ENCODE peak calls at places on chromosome 5, in eight cellular contexts. W, D, U, Y, I, T, F and S are unnamed samples.

GRCh38 chr5:170791325-170791954 is 7.9 kb downstream of the GABRP start:
- DNase-seq in W (peak; percentile 34), D (peak; percentile 56), U (peak; percentile 49), Y (no peak), I (peak; percentile 76), T (peak; percentile 48), F (peak; percentile 52), S (peak; percentile 83)

GRCh38 chr5:65173130-65173525 is 308.6 kb downstream of the ADAMTS6 start:
- DNase-seq in W (no peak), D (no peak), U (no peak), Y (no peak), I (no peak), T (no peak), F (no peak), S (no peak)

GRCh38 chr5:58341485-58341884 is 118.4 kb downstream of the PLK2 start:
- DNase-seq in W (no peak), D (no peak), U (no peak), Y (no peak), I (no peak), T (no peak), F (no peak), S (no peak)

GRCh38 chr5:35857606-35858205 is 1.0 kb downstream of the IL7R start:
- DNase-seq in W (no peak), D (no peak), U (no peak), Y (no peak), I (no peak), T (peak; percentile 91), F (no peak), S (no peak)

GRCh38 chr5:16529319-16529718 is 63.7 kb upstream of the ZNF622 start:
- DNase-seq in W (no peak), D (no peak), U (no peak), Y (no peak), I (peak; percentile 28), T (no peak), F (no peak), S (no peak)

GRCh38 chr5:169200086-169200778 is 100.7 kb downstream of the SLIT3 start:
- DNase-seq in W (no peak), D (no peak), U (no peak), Y (no peak), I (no peak), T (no peak), F (no peak), S (no peak)

GRCh38 chr5:635321-636055 is 23.3 kb downstream of the CEP72 start:
- DNase-seq in W (no peak), D (no peak), U (no peak), Y (no peak), I (no peak), T (no peak), F (no peak), S (no peak)

GRCh38 chr5:1368756-1369155 is 23.9 kb upstream of the CLPTM1L start:
- DNase-seq in W (no peak), D (no peak), U (no peak), Y (no peak), I (no peak), T (no peak), F (no peak), S (no peak)

GRCh38 chr5:5430136-5430535 is 7.7 kb downstream of the ICE1 start:
- DNase-seq in W (no peak), D (no peak), U (no peak), Y (no peak), I (no peak), T (no peak), F (no peak), S (no peak)

GRCh38 chr5:176822041-176822425 is 11.7 kb downstream of the UNC5A start:
- DNase-seq in W (no peak), D (no peak), U (no peak), Y (no peak), I (no peak), T (peak; percentile 87), F (no peak), S (no peak)

GRCh38 chr5:32831630-32832029 is 120.5 kb downstream of the NPR3 start:
- DNase-seq in W (no peak), D (no peak), U (no peak), Y (no peak), I (no peak), T (no peak), F (no peak), S (no peak)

GRCh38 chr5:135629164-135629563 is 50.4 kb upstream of the CXCL14 start:
- DNase-seq in W (peak; percentile 8), D (no peak), U (no peak), Y (no peak), I (no peak), T (no peak), F (no peak), S (no peak)

GRCh38 chr5:76818844-76819831 is at the start of gene F2RL1:
- DNase-seq in W (peak; percentile 63), D (peak; percentile 78), U (peak; percentile 90), Y (no peak), I (peak; percentile 83), T (peak; percentile 98), F (no peak), S (peak; percentile 53)

GRCh38 chr5:139960723-139961383 is 82.2 kb downstream of the NRG2 start:
- DNase-seq in W (no peak), D (no peak), U (no peak), Y (no peak), I (no peak), T (no peak), F (peak; percentile 73), S (no peak)

GRCh38 chr5:83048277-83048676 is 28.9 kb downstream of the TMEM167A start:
- DNase-seq in W (no peak), D (no peak), U (no peak), Y (no peak), I (no peak), T (no peak), F (no peak), S (no peak)

GRCh38 chr5:119355636-119356383 is at the start of gene TNFAIP8:
- DNase-seq in W (peak; percentile 51), D (peak; percentile 31), U (no peak), Y (peak; percentile 77), I (peak; percentile 63), T (peak; percentile 76), F (peak; percentile 87), S (peak; percentile 81)

GRCh38 chr5:75050415-75050814 is 1.9 kb downstream of the GCNT4 start:
- DNase-seq in W (no peak), D (no peak), U (no peak), Y (no peak), I (peak; percentile 58), T (no peak), F (peak; percentile 18), S (no peak)

DNA sequence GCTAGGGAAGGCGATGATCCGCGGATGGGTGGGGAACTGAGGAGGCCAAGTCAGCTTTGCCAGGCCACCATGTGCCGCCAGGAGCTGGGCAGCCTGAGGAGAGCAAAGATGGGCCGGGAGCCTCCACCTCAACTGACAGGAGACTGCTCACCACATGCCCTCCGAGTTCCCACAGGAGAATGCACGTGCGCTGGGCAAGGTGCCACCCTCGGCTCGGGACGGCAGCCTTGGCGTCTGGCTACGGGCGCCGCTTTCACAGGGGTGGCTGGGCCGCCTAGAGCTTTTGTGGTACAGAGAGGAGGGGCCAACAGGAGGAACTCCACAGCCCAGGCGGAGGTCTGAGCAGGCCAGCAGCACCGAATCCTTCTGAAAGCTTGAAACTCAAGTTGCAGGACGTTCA is 5.3 kb upstream of the TBC1D9B start:
- DNase-seq in W (peak; percentile 52), D (peak; percentile 73), U (no peak), Y (no peak), I (no peak), T (no peak), F (no peak), S (no peak)
- H3K4me3 ChIP-seq in W (no peak overlapping the region), D (no peak overlapping the region), U (no peak overlapping the region), Y (no peak overlapping the region), I (no peak overlapping the region), T (no peak overlapping the region), F (no peak overlapping the region), S (no peak overlapping the region)

DNA sequence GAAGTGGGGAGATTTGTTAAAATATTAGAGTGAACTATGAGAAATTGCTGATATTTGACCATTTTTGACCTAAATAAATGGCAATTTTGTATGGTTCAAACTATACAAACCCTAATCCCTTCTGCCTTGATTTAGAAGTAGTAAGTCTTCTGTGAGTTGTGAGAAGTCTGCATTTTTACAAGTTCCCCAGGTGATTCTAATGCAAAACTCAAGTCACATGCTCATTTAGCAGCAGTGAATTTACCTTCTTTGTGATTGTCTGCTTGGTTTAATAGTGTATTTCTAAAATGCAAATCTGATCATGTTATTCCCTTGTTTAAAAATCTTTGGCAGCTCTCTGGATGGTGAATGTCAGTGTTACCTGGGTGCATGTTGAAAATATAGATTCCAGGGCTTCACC is 2.8 kb downstream of the MEGF10 start:
- DNase-seq in W (no peak), D (no peak), U (no peak), Y (no peak), I (no peak), T (no peak), F (no peak), S (no peak)
- H3K4me3 ChIP-seq in W (no peak overlapping the region), D (no peak overlapping the region), U (no peak overlapping the region), Y (no peak overlapping the region), I (no peak overlapping the region), T (no peak overlapping the region), F (no peak overlapping the region), S (no peak overlapping the region)

GRCh38 chr5:93600409-93601052 is 17.5 kb downstream of the NR2F1 start:
- DNase-seq in W (no peak), D (no peak), U (no peak), Y (no peak), I (no peak), T (no peak), F (no peak), S (no peak)

GRCh38 chr5:93599427-93600146 is 16.6 kb downstream of the NR2F1 start:
- DNase-seq in W (no peak), D (no peak), U (no peak), Y (no peak), I (peak; percentile 44), T (no peak), F (no peak), S (peak; percentile 63)

GRCh38 chr5:93601433-93602175 is 18.6 kb downstream of the NR2F1 start:
- DNase-seq in W (no peak), D (no peak), U (no peak), Y (no peak), I (peak; percentile 78), T (no peak), F (no peak), S (no peak)

GRCh38 chr5:93602261-93603149 is 19.5 kb downstream of the NR2F1 start:
- DNase-seq in W (no peak), D (no peak), U (no peak), Y (no peak), I (peak; percentile 76), T (no peak), F (no peak), S (peak; percentile 61)

DNA sequence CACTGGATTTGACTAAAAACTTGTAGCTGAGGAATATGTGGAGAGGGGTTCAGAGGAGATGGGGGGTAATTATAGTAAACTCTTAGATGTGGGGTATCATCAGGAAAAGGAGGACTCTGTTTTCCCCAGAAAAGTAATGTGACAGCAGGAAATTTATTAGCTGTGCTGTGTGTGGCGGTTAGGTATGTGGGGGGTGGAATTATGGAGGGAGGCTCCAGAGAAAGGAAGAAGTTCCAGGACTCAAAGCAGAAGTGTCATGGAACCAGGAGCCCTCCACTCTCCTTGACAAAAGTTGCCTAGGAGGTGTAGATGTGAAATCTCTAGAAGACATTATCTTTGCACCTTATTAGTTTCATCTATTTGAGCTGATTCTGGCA is 18.0 kb downstream of the NR2F1 start:
- DNase-seq in W (no peak), D (no peak), U (no peak), Y (no peak), I (peak; percentile 23), T (no peak), F (no peak), S (no peak)
- H3K4me3 ChIP-seq in W (no peak overlapping the region), D (no peak overlapping the region), U (no peak overlapping the region), Y (no peak overlapping the region), I (no peak overlapping the region), T (no peak overlapping the region), F (no peak overlapping the region), S (no peak overlapping the region)

GRCh38 chr5:137825165-137825564 is 42.5 kb upstream of the MYOT start:
- DNase-seq in W (no peak), D (no peak), U (no peak), Y (no peak), I (no peak), T (no peak), F (no peak), S (no peak)
- H3K4me3 ChIP-seq in W (no peak overlapping the region), D (no peak overlapping the region), U (no peak overlapping the region), Y (no peak overlapping the region), I (no peak overlapping the region), T (no peak overlapping the region), F (no peak overlapping the region), S (no peak overlapping the region)